ENCODE peak calls at places on chromosomes 4 and X, in ten cellular contexts. R is gastrocnemius medialis, W is ovary, N is upper lobe of left lung, F is GM23248, E is endodermal cell, X is psoas muscle, V is PC-9, C is uterus, K is stomach. M is an unnamed sample.

GRCh38 chr4:141011799-141012377 is 121.4 kb downstream of the RNF150 start:
- DNase-seq in R (peak; percentile 39), W (no peak), N (no peak), F (no peak), E (no peak), X (peak; percentile 53), V (no peak), C (no peak), K (no peak), M (no peak)

GRCh38 chrX:117636826-117637225 is 479.8 kb downstream of the KLHL13 start:
- DNase-seq in R (no peak), W (no peak), N (no peak), F (no peak), E (no peak), X (no peak), V (no peak), C (no peak), K (no peak), M (no peak)

GRCh38 chr4:187128226-187128625 is 404.6 kb upstream of the FAT1 start:
- DNase-seq in R (no peak), W (no peak), N (no peak), F (peak; percentile 71), E (no peak), X (no peak), V (no peak), C (no peak), K (no peak), M (no peak)

GRCh38 chr4:61828960-61829359 is 628.8 kb downstream of the ADGRL3 start:
- DNase-seq in R (no peak), W (no peak), N (no peak), F (no peak), E (no peak), X (no peak), V (no peak), C (no peak), K (no peak), M (no peak)

GRCh38 chrX:43870758-43871419 is 11.4 kb downstream of the MAOB start:
- DNase-seq in R (no peak), W (peak; percentile 25), N (no peak), F (no peak), E (no peak), X (no peak), V (no peak), C (no peak), K (peak; percentile 40), M (no peak)

GRCh38 chr4:182853731-182854130 is 63.5 kb downstream of the DCTD start:
- DNase-seq in R (no peak), W (no peak), N (no peak), F (no peak), E (no peak), X (no peak), V (no peak), C (no peak), K (no peak), M (no peak)

GRCh38 chrX:11334165-11334564 is 41.0 kb downstream of the AMELX start:
- DNase-seq in R (peak; percentile 20), W (no peak), N (no peak), F (no peak), E (no peak), X (no peak), V (no peak), C (no peak), K (no peak), M (no peak)

GRCh38 chrX:154654372-154654771 is 993 bp upstream of the CTAG2 start:
- DNase-seq in R (no peak), W (no peak), N (no peak), F (no peak), E (no peak), X (no peak), V (no peak), C (no peak), K (no peak), M (no peak)

GRCh38 chrX:48835524-48836329 is at the start of gene PCSK1N:
- DNase-seq in R (no peak), W (no peak), N (no peak), F (no peak), E (peak; percentile 61), X (no peak), V (no peak), C (no peak), K (no peak), M (no peak)

GRCh38 chrX:137569470-137569891 is 3.6 kb downstream of the ZIC3 start:
- DNase-seq in R (no peak), W (no peak), N (no peak), F (no peak), E (no peak), X (no peak), V (no peak), C (no peak), K (no peak), M (no peak)

GRCh38 chr4:38009421-38009820 is 49.2 kb downstream of the PTTG2 start:
- DNase-seq in R (no peak), W (no peak), N (no peak), F (no peak), E (no peak), X (no peak), V (no peak), C (no peak), K (no peak), M (no peak)

GRCh38 chr4:2057382-2058065 is 1.6 kb upstream of the NAT8L start:
- DNase-seq in R (no peak), W (no peak), N (no peak), F (no peak), E (no peak), X (no peak), V (no peak), C (no peak), K (no peak), M (no peak)

GRCh38 chr4:2060578-2061207 is 1.6 kb downstream of the NAT8L start:
- DNase-seq in R (no peak), W (no peak), N (no peak), F (peak; percentile 20), E (peak; percentile 87), X (peak; percentile 49), V (peak; percentile 0), C (no peak), K (no peak), M (no peak)

GRCh38 chr4:2059034-2059725 is at the start of gene NAT8L:
- DNase-seq in R (no peak), W (no peak), N (no peak), F (peak; percentile 47), E (peak; percentile 78), X (peak; percentile 69), V (no peak), C (no peak), K (no peak), M (no peak)

GRCh38 chr4:2059726-2060577 is 825 bp downstream of the NAT8L start:
- DNase-seq in R (no peak), W (no peak), N (no peak), F (peak; percentile 56), E (no peak), X (no peak), V (peak; percentile 3), C (no peak), K (no peak), M (no peak)

GRCh38 chr4:2058264-2059033 is 678 bp upstream of the NAT8L start:
- DNase-seq in R (no peak), W (no peak), N (no peak), F (peak; percentile 49), E (peak; percentile 71), X (peak; percentile 48), V (no peak), C (no peak), K (no peak), M (no peak)
- H3K4me3 ChIP-seq in R (peak overlapping the region; percentile 52), W (peak overlapping the region; percentile 27), N (peak overlapping the region; percentile 49), F (peak overlapping the region; percentile 22), E (no peak overlapping the region), X (peak overlapping the region; percentile 63), V (peak overlapping the region; percentile 44), C (no peak overlapping the region), K (peak overlapping the region; percentile 52), M (peak overlapping the region; percentile 58)

DNA sequence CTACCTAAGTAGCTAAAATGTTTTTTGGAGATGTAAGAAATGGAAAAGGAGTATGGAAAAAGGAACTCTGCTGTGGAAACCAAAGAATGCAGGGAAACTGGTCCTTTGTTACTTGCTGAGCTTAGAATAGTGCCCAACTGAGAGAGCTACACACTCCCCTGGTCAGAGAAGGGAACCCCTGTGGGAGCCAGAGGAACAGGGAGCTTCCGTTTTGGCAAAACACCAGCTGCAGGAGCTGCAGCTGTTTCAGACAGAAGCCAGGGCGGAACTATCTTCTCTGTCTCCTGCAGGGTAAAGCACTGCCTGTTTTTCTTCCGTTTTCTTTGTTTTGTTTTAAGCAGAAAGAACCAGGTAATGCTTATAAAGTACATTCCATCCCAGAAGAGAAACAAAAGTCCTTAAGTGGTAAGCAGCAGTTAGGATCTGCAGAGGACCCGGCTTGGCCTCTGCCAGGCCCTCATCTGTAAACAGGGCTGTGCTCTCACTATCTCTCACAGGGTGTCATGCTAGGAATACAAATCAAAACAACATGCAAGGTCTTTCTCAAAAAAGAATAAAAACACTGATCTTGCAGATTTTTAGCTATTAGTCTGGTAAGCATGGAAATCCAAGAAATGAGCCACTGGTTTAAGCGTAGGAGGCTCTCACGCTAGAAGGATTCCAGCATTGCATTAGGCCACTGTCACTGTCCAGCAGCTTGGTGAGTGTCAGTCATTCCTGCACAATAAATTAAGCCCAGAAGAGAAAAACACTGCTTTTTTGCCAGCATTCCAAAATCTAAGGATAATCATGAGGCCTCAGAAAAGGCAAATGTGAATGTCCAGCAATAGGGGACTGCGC is 76.1 kb downstream of the CHST7 start:
- DNase-seq in R (peak; percentile 35), W (peak; percentile 58), N (peak; percentile 60), F (peak; percentile 42), E (peak; percentile 70), X (peak; percentile 60), V (no peak), C (peak; percentile 37), K (peak; percentile 28), M (peak; percentile 54)
- H3K9me3 ChIP-seq in R (no peaks in the 10 kb centered on the region), W (no peaks in the 10 kb centered on the region), N (no peaks in the 10 kb centered on the region), F (no peaks in the 10 kb centered on the region), E (no peaks in the 10 kb centered on the region), X (no peaks in the 10 kb centered on the region), V (no peaks in the 10 kb centered on the region), C (no peaks in the 10 kb centered on the region), K (no peaks in the 10 kb centered on the region), M (no peaks in the 10 kb centered on the region)

DNA sequence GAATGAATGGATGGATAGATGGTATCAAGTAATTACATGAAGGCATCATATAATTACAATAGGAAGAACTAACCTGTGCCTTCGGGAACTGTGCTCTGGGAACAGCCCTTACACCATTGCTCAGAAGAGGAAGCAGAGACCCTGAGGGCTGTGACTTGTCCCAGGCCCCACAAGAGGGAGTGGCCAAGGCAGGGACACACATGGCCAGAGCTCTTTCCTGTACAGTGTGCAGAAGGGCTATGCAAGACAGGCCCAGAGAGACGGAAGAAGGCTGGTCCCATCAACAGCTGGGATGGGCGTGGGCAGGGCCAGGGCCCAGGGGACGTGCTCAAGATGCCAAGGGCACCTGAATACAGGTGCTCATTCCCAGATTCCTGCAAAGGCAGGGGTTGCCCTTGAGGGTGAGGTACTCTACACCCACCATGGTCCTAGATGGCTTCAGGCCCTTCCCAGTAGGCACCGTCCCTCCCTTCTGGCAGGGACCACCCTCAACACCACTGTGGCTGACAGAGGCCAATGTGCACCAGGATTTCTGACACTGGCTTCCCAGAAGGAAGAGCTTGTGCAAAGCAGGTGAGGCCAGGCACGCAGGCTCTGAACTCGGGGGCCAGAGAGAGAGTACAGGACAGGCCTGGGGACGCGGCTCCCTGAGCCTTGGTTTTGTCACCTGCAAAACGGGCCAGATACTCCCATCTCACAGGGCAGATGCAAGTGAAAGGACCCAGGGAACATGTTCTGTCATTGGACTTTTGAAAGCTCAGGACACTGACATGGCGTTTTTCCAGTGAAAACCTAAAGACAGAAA is 1.7 kb downstream of the EVC2 start:
- DNase-seq in R (no peak), W (no peak), N (peak; percentile 15), F (no peak), E (no peak), X (no peak), V (no peak), C (no peak), K (no peak), M (no peak)
- H3K4me3 ChIP-seq in R (no peak overlapping the region), W (no peak overlapping the region), N (no peak overlapping the region), F (peak overlapping the region; percentile 76), E (no peak overlapping the region), X (no peak overlapping the region), V (no peak overlapping the region), C (no peak overlapping the region), K (peak overlapping the region; percentile 65), M (no peak overlapping the region)

GRCh38 chrX:632391-633042 is 1.9 kb downstream of the SHOX start:
- DNase-seq in R (no peak), W (no peak), N (no peak), F (no peak), E (peak; percentile 73), X (no peak), V (no peak), C (no peak), K (no peak), M (no peak)
- H3K9me3 ChIP-seq in R (no peaks in the 10 kb centered on the region), W (no peaks in the 10 kb centered on the region), N (no peaks in the 10 kb centered on the region), F (no peaks in the 10 kb centered on the region), E (peaks cover 6% of the 10 kb centered on the region), X (no peaks in the 10 kb centered on the region), V (no peaks in the 10 kb centered on the region), C (no peaks in the 10 kb centered on the region), K (no peaks in the 10 kb centered on the region), M (no peaks in the 10 kb centered on the region)